ENCODE peak calls at places on chromosome 14, in seven cellular contexts. C is HCT116, J is Peyer's patch, Q is esophagus muscularis mucosa, V is GM12878, I is right lobe of liver, Z is testis. O is an unnamed sample.
A peak's percentile ranks its signal among the peaks of the same experiment; 100 is the strongest.

GRCh38 chr14:81313200-81313599 is 86.9 kb downstream of the STON2 start:
- DNase-seq in C (no peak), J (no peak), Q (no peak), V (no peak), I (no peak), Z (no peak), O (no peak)

GRCh38 chr14:81435578-81436295 is 35.6 kb upstream of the STON2 start:
- DNase-seq in C (no peak), J (peak; percentile 64), Q (no peak), V (no peak), I (peak; percentile 73), Z (peak; percentile 46), O (peak; percentile 73)

GRCh38 chr14:64952598-64953309 is 10.2 kb upstream of the GPX2 start:
- DNase-seq in C (no peak), J (no peak), Q (no peak), V (peak; percentile 32), I (no peak), Z (no peak), O (no peak)

GRCh38 chr14:104555621-104556255 is 23.8 kb upstream of the C14orf180 start:
- DNase-seq in C (no peak), J (peak; percentile 29), Q (no peak), V (no peak), I (peak; percentile 16), Z (no peak), O (no peak)

GRCh38 chr14:72291908-72292688 is 359.9 kb downstream of the RGS6 start:
- DNase-seq in C (peak; percentile 15), J (no peak), Q (peak; percentile 89), V (peak; percentile 31), I (no peak), Z (peak; percentile 65), O (no peak)

GRCh38 chr14:24233538-24233866 is 773 bp downstream of the GMPR2 start:
- DNase-seq in C (no peak), J (no peak), Q (no peak), V (no peak), I (no peak), Z (no peak), O (no peak)

GRCh38 chr14:88533203-88533602 is 21.6 kb downstream of the PTPN21 start:
- DNase-seq in C (no peak), J (no peak), Q (no peak), V (no peak), I (no peak), Z (no peak), O (no peak)

GRCh38 chr14:23483216-23483854 is 13.8 kb downstream of the NGDN start:
- DNase-seq in C (no peak), J (no peak), Q (no peak), V (no peak), I (no peak), Z (peak; percentile 28), O (no peak)

GRCh38 chr14:100140452-100141132 is 18.9 kb downstream of the DEGS2 start:
- DNase-seq in C (no peak), J (peak; percentile 81), Q (no peak), V (no peak), I (no peak), Z (no peak), O (no peak)

GRCh38 chr14:52007211-52007610 is 17.9 kb downstream of the RTRAF start:
- DNase-seq in C (no peak), J (no peak), Q (no peak), V (no peak), I (no peak), Z (no peak), O (no peak)

GRCh38 chr14:52006361-52006760 is 17.0 kb downstream of the RTRAF start:
- DNase-seq in C (no peak), J (no peak), Q (no peak), V (no peak), I (no peak), Z (no peak), O (no peak)

GRCh38 chr14:52003324-52003723 is 14.0 kb downstream of the RTRAF start:
- DNase-seq in C (no peak), J (no peak), Q (no peak), V (no peak), I (no peak), Z (no peak), O (no peak)

GRCh38 chr14:52007637-52008036 is 18.3 kb downstream of the RTRAF start:
- DNase-seq in C (no peak), J (no peak), Q (no peak), V (no peak), I (no peak), Z (no peak), O (no peak)

DNA sequence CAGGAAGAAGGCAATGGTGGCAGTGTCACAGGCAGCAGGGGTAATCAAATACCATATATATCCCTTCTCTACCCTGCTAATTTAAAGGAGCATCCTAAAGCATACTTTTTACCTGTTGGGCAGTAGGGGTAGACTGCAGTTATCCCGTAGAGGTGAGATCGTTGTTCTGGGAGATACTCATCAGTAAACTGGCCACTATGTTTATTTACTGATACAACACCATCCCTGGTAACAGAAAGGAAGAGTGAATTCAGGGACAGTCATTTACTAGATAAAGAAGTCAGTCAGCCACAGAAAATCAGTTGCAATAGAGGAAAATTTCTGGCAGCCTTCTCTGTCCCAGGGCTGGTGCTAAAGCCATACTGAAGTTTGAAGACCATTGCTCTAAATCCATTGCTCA is 16.3 kb downstream of the RTRAF start:
- DNase-seq in C (no peak), J (no peak), Q (no peak), V (no peak), I (no peak), Z (no peak), O (no peak)
- TF ChIP-seq CTCF in C (no peak), J (no peak), Q (no peak), V (no peak), I (no peak), Z (no peak), O (no peak)

DNA sequence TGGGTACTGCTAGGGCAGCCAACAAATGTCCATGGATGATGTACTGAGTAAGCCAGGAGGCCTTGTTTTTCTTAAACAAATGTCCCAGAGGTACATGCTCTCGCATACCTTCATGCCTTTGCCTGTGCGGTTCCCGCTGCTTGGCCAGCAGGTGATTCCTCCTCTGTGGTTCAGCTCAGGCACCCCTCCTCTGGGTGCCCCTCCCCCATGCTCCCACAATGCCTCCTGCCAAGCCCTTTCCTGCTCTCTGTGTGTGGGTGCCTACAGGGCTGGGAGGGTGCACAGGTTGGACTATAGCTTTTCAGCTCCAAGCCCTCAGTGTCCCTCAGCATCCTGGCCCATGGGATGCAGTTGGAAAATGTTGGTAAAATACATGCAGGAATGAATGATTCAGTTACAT is 23.5 kb downstream of the ASB2 start:
- DNase-seq in C (no peak), J (no peak), Q (no peak), V (no peak), I (no peak), Z (no peak), O (no peak)
- TF ChIP-seq POLR2A in C (no peak), J (no peak), Q (no peak), V (no peak), I (no peak), Z (no peak), O (no peak)

DNA sequence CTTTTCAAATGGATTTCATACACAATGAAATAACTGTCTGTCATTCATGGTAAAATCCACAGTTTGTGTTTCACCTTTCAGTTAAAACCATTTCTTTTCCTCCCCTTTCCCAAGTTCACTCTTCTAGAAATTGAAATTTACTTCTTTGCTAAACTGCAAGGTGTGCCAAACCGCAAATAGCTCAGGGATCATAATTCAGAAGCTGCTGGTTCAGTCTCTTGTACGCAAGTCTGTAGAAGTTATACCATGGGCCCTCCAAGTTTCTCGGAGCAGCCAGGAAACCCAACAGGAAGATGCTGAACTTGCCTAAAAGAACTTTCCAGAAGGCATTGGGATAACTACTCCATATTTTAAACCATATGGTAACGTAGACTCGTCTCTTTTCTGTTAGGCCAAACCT is 268.9 kb downstream of the FLRT2 start:
- DNase-seq in C (no peak), J (no peak), Q (no peak), V (no peak), I (no peak), Z (no peak), O (no peak)
- TF ChIP-seq CTCF in C (no peak), J (no peak), Q (no peak), V (no peak), I (no peak), Z (no peak), O (no peak)

DNA sequence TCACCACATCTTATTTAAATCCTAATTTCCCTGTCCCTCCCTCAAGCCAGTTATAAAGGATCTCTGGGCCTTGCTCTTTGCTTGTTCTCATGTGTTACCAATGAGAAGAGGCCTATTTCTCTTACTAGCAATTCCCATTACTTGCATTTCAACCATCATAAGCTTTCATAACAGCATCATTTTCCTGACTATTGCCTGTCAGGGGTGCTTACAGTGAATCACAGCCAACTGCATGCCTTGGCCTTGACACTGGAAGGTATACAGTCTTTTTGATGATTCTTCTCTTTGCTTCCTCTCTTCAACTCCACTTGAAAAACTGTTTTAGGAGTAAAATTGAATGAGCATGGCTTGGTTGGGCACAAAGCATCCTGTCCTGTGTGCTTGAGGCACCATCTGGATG is 127.0 kb downstream of the NPAS3 start:
- DNase-seq in C (no peak), J (no peak), Q (no peak), V (no peak), I (no peak), Z (no peak), O (no peak)
- TF ChIP-seq POLR2A in C (no peak), J (no peak), Q (no peak), V (no peak), I (no peak), Z (no peak), O (no peak)

GRCh38 chr14:77543637-77544334 is 45.2 kb upstream of the ISM2 start:
- DNase-seq in C (no peak), J (no peak), Q (no peak), V (no peak), I (no peak), Z (no peak), O (no peak)

GRCh38 chr14:77544571-77544970 is 46.0 kb upstream of the ISM2 start:
- DNase-seq in C (no peak), J (no peak), Q (no peak), V (no peak), I (no peak), Z (no peak), O (no peak)

GRCh38 chr14:77543240-77543551 is 44.6 kb upstream of the ISM2 start:
- DNase-seq in C (no peak), J (no peak), Q (no peak), V (no peak), I (no peak), Z (no peak), O (no peak)

GRCh38 chr14:77549451-77549850 is 50.8 kb upstream of the ISM2 start:
- DNase-seq in C (no peak), J (no peak), Q (no peak), V (no peak), I (no peak), Z (no peak), O (no peak)

DNA sequence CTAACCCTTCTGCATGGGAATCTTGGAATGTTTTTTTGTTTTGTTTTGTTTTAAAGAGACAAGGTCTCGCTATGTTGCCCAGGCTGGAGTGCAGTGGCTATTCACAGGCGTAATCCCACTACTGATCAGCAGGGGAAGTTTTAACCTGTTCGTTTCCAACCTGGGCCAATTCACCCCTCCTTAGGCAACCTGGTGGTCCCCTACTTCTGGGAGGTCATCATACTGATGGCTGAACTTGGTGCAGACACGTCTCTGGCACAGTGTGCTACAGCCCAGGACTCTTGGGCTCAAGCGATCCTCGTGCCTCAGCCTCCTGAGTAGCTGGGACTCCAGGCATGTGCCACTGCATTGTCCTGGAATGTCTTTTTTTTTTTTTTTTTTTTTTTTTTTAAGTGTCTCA is 48.9 kb upstream of the ISM2 start:
- DNase-seq in C (no peak), J (no peak), Q (no peak), V (no peak), I (no peak), Z (no peak), O (no peak)
- TF ChIP-seq CTCF in C (peak; percentile 49), J (no peak), Q (no peak), V (no peak), I (no peak), Z (no peak), O (no peak)